ENCODE peak calls at places on chromosomes 5 and 9, in five cellular contexts. T is adipocyte, U is GM23248, K is neural progenitor cell, H is IMR-90. Y is an unnamed sample.

GRCh38 chr9:123234853-123235252 is 33.5 kb downstream of the STRBP start:
- DNase-seq in H (no peak), T (no peak), U (no peak), K (no peak), Y (no peak)

GRCh38 chr9:16191691-16192402 is 639.0 kb downstream of the CCDC171 start:
- DNase-seq in K (peak), U (peak), T (peak), H (peak), Y (peak)

GRCh38 chr5:139561655-139562451 is 714 bp downstream of the UBE2D2 start:
- DNase-seq in U (peak), H (peak), K (peak), T (peak), Y (peak)

GRCh38 chr5:54366707-54367106 is 56.3 kb upstream of the ARL15 start:
- DNase-seq in T (no peak), K (no peak), H (no peak), U (no peak), Y (no peak)

GRCh38 chr5:72596956-72597355 is 89.7 kb upstream of the ZNF366 start:
- DNase-seq in T (peak), U (peak), K (no peak), H (no peak), Y (no peak)

GRCh38 chr5:139569276-139569955 is 8.3 kb downstream of the UBE2D2 start:
- DNase-seq in U (peak), H (peak), T (no peak), K (no peak), Y (no peak)

GRCh38 chr5:169801324-169801777 is 164.3 kb downstream of the DOCK2 start:
- DNase-seq in T (peak), U (peak), K (no peak), H (peak), Y (no peak)

GRCh38 chr9:9387511-9388115 is 1225.2 kb downstream of the PTPRD start:
- DNase-seq in T (no peak), U (no peak), K (no peak), H (no peak), Y (no peak)

GRCh38 chr5:175895701-175896102 is 24.3 kb downstream of the CPLX2 start:
- DNase-seq in T (no peak), H (no peak), U (no peak), K (peak), Y (no peak)

GRCh38 chr5:150641006-150641570 is 628 bp downstream of the SYNPO start:
- DNase-seq in H (peak), T (peak), K (peak), U (peak), Y (no peak)

GRCh38 chr9:136799079-136799853 is 3.1 kb downstream of the CCDC183 start:
- DNase-seq in T (no peak), K (peak), H (no peak), U (peak), Y (no peak)

GRCh38 chr9:79023134-79023577 is 548.6 kb upstream of the TLE4 start:
- DNase-seq in U (peak), H (peak), T (peak), K (no peak), Y (no peak)
- H3K9ac ChIP-seq in U (no peak), H (no peak), T (no peak), K (no peak), Y (no peak)

GRCh38 chr9:33453286-33453882 is 6.0 kb upstream of the AQP3 start:
- DNase-seq in T (no peak), U (no peak), H (no peak), K (no peak), Y (no peak)

GRCh38 chr9:33458444-33458843 is 11.1 kb upstream of the AQP3 start:
- DNase-seq in U (no peak), T (no peak), K (no peak), H (peak), Y (no peak)

GRCh38 chr9:33452828-33453271 is 5.5 kb upstream of the AQP3 start:
- DNase-seq in H (peak), U (peak), T (peak), K (peak), Y (peak)

GRCh38 chr9:33453999-33454660 is 6.7 kb upstream of the AQP3 start:
- DNase-seq in K (no peak), U (no peak), H (no peak), T (no peak), Y (no peak)

GRCh38 chr9:33455952-33456351 is 8.6 kb upstream of the AQP3 start:
- DNase-seq in H (no peak), K (no peak), U (no peak), T (no peak), Y (no peak)
- H3K9ac ChIP-seq in H (no peak), K (no peak), U (no peak), T (no peak), Y (no peak)

GRCh38 chr9:88821749-88822106 is 169.5 kb upstream of the S1PR3 start:
- DNase-seq in K (no peak), U (no peak), H (no peak), T (no peak), Y (no peak)

GRCh38 chr9:88828018-88828417 is 163.2 kb upstream of the S1PR3 start:
- DNase-seq in H (no peak), U (no peak), K (no peak), T (no peak), Y (no peak)

GRCh38 chr9:88826651-88827245 is 164.5 kb upstream of the S1PR3 start:
- DNase-seq in U (peak), K (no peak), T (peak), H (peak), Y (no peak)

GRCh38 chr9:88826181-88826580 is 165.1 kb upstream of the S1PR3 start:
- DNase-seq in T (no peak), K (no peak), H (no peak), U (no peak), Y (no peak)

GRCh38 chr9:88824711-88825110 is 166.6 kb upstream of the S1PR3 start:
- DNase-seq in H (no peak), U (peak), K (no peak), T (peak), Y (no peak)
- H3K9ac ChIP-seq in H (no peak), U (no peak), K (no peak), T (no peak), Y (no peak)

GRCh38 chr9:5450360-5451051 is at the start of gene CD274:
- DNase-seq in U (peak), T (peak), H (peak), K (peak), Y (peak)
- H3K9ac ChIP-seq in U (peak), T (peak), H (peak), K (no peak), Y (no peak)

Y was measured in H9.